ENCODE peak calls at places on chromosomes 7 and 10, in four cellular contexts. One of them, this sample, is unnamed.

GRCh38 chr7:55550010-55550409 is 22.3 kb downstream of the VOPP1 start:
- DNase-seq in HepG2: no peak
- DNase-seq in GM12878: no peak
- DNase-seq in K562: no peak
- DNase-seq in this sample: no peak

GRCh38 chr7:122883049-122883670 is 3.1 kb downstream of the CADPS2 start:
- DNase-seq in HepG2: no peak
- DNase-seq in GM12878: no peak
- DNase-seq in K562: no peak
- DNase-seq in this sample: peak

GRCh38 chr10:111344804-111345203 is 268.0 kb downstream of the ADRA2A start:
- DNase-seq in HepG2: no peak
- DNase-seq in GM12878: no peak
- DNase-seq in K562: no peak
- DNase-seq in this sample: peak

GRCh38 chr10:79608505-79609375 is 2.0 kb upstream of the SFTPA1 start:
- DNase-seq in HepG2: peak
- DNase-seq in K562: peak
- DNase-seq in GM12878: no peak
- DNase-seq in this sample: peak

GRCh38 chr7:28267012-28267411 is 86.4 kb upstream of the JAZF1 start:
- DNase-seq in GM12878: no peak
- DNase-seq in HepG2: no peak
- DNase-seq in K562: no peak
- DNase-seq in this sample: no peak

GRCh38 chr7:13117103-13117502 is 429.7 kb downstream of the ARL4A start:
- DNase-seq in GM12878: no peak
- DNase-seq in HepG2: peak
- DNase-seq in K562: no peak
- DNase-seq in this sample: peak

GRCh38 chr10:72335394-72336258 is 19.1 kb downstream of the DNAJB12 start:
- DNase-seq in HepG2: no peak
- DNase-seq in K562: no peak
- DNase-seq in GM12878: no peak
- DNase-seq in this sample: no peak

GRCh38 chr10:114605155-114605797 is 52.8 kb downstream of the ABLIM1 start:
- DNase-seq in K562: no peak
- DNase-seq in GM12878: no peak
- DNase-seq in HepG2: peak
- DNase-seq in this sample: no peak

GRCh38 chr10:19488592-19489280 is 327.5 kb upstream of the PLXDC2 start:
- DNase-seq in K562: no peak
- DNase-seq in HepG2: peak
- DNase-seq in GM12878: no peak
- DNase-seq in this sample: no peak

GRCh38 chr7:70312336-70312735 is 714.1 kb downstream of the AUTS2 start:
- DNase-seq in HepG2: no peak
- DNase-seq in K562: no peak
- DNase-seq in GM12878: no peak
- DNase-seq in this sample: no peak

GRCh38 chr7:100122067-100122466 is 2.6 kb downstream of the CNPY4 start:
- DNase-seq in GM12878: no peak
- DNase-seq in HepG2: peak
- DNase-seq in K562: peak
- DNase-seq in this sample: no peak

GRCh38 chr10:3068201-3068967 is 1.0 kb downstream of the PFKP start:
- DNase-seq in K562: peak
- DNase-seq in GM12878: no peak
- DNase-seq in HepG2: no peak
- DNase-seq in this sample: peak

GRCh38 chr10:78726171-78726570 is 342.6 kb upstream of the ZMIZ1 start:
- DNase-seq in HepG2: no peak
- DNase-seq in K562: no peak
- DNase-seq in GM12878: no peak
- DNase-seq in this sample: no peak

GRCh38 chr7:149144996-149145850 is 2.0 kb upstream of the ZNF398 start:
- DNase-seq in K562: peak
- DNase-seq in HepG2: no peak
- DNase-seq in GM12878: no peak
- DNase-seq in this sample: peak

GRCh38 chr10:34434119-34434594 is 380.9 kb downstream of the PARD3 start:
- DNase-seq in K562: peak
- DNase-seq in GM12878: no peak
- DNase-seq in HepG2: no peak
- DNase-seq in this sample: no peak

GRCh38 chr10:34432589-34432988 is 382.5 kb downstream of the PARD3 start:
- DNase-seq in GM12878: no peak
- DNase-seq in HepG2: no peak
- DNase-seq in K562: no peak
- DNase-seq in this sample: no peak

GRCh38 chr10:34430685-34431084 is 384.4 kb downstream of the PARD3 start:
- DNase-seq in K562: no peak
- DNase-seq in GM12878: no peak
- DNase-seq in HepG2: no peak
- DNase-seq in this sample: no peak

GRCh38 chr10:34437897-34438296 is 377.2 kb downstream of the PARD3 start:
- DNase-seq in HepG2: no peak
- DNase-seq in K562: peak
- DNase-seq in GM12878: no peak
- DNase-seq in this sample: no peak

DNA sequence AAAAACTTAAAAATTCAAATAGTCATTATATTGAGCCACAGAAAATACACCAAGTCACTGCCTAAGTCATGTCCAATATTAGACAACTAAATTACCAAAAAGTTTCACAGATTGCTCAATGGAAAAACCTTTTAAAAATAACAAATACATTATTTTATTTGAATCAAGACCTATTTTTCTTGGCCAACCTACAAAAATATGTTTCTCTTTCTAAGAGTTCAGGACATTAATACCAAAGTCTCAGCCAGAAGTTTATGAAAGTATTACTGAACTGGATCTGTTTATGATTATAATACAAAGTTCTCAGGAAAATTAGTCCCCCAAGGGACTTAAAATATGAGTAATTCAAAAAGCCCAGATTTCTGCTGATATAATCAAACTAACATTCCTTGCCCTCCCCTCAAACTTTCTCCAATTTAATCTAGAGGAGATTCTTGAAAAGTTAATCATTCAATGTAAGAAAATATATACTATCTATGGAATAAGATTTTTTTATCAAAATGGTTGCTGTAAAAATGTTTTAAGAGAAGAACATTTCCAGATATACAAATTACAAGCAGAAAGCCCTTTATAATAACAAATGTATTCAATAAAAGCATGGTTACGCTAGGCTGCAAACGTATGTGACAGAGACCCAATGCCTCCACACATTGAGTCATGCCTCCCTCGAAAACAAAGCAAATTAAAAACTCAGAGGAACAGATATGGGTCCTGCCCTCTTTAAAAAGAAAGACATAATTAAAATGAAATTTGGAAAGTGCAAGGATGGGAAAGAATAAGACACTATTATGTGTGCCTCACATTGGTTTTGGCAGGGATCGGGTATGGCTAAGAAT is 381.6 kb downstream of the PARD3 start:
- DNase-seq in GM12878: no peak
- DNase-seq in K562: no peak
- DNase-seq in HepG2: no peak
- DNase-seq in this sample: no peak
- TF ChIP-seq BHLHE40 in GM12878: no peak
- TF ChIP-seq BHLHE40 in K562: no peak
- TF ChIP-seq BHLHE40 in HepG2: no peak
- TF ChIP-seq BHLHE40 in this sample: no peak

GRCh38 chr7:46767071-46767470 is 814.8 kb downstream of the TNS3 start:
- DNase-seq in K562: no peak
- DNase-seq in HepG2: no peak
- DNase-seq in GM12878: no peak
- DNase-seq in this sample: no peak

GRCh38 chr7:46763348-46763747 is 818.6 kb downstream of the TNS3 start:
- DNase-seq in HepG2: no peak
- DNase-seq in K562: no peak
- DNase-seq in GM12878: no peak
- DNase-seq in this sample: no peak

GRCh38 chr7:46759711-46760480 is 822.0 kb downstream of the TNS3 start:
- DNase-seq in HepG2: no peak
- DNase-seq in GM12878: no peak
- DNase-seq in K562: no peak
- DNase-seq in this sample: no peak

DNA sequence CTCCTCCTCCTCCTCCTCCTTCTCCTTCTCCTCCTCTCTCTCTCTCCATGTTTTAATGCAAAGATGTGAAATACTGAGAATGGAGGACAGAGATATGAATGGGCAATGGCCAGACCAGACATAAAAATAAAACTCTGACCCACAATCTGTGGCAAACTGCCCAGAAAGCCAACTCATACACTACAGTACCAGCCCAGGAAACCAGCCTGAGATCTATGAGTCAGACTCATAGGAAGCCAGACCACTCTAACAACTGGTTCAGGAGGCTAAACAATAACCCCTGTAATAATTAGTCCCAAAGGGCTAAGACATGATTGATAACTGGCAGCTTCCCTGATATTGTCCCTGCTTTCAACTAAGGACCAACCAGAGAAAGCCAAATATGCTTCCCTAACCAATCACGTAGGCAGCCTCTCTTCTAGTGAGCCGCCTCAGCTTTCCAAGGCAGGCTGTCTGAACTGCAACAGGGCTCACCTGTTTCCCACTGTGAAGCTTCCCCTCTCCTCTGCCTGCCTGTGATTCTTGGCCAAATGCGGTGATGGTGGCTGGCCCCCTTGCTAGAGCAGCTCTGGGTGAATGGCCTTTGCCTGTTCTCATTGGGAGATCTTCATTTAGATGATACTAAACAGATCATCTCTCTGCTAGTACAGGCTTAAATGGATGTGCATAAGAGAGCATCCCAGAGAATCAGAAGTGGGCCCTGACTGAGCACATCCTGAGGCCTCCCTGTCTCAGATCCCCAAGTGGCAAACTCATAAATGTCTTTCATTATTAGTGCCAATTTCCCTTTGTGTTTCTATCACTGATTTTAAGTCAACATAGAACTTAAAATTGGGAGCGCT is 817.6 kb downstream of the TNS3 start:
- DNase-seq in K562: no peak
- DNase-seq in HepG2: no peak
- DNase-seq in GM12878: peak
- DNase-seq in this sample: no peak
- TF ChIP-seq FOXK2 in K562: no peak
- TF ChIP-seq FOXK2 in HepG2: no peak
- TF ChIP-seq FOXK2 in GM12878: no peak
- TF ChIP-seq FOXK2 in this sample: no peak

GRCh38 chr10:126223512-126224067 is 164.7 kb downstream of the ADAM12 start:
- DNase-seq in K562: no peak
- DNase-seq in GM12878: no peak
- DNase-seq in HepG2: no peak
- DNase-seq in this sample: no peak

GRCh38 chr10:126226988-126227761 is 161.1 kb downstream of the ADAM12 start:
- DNase-seq in GM12878: no peak
- DNase-seq in K562: no peak
- DNase-seq in HepG2: no peak
- DNase-seq in this sample: no peak

GRCh38 chr10:126224967-126225671 is 163.2 kb downstream of the ADAM12 start:
- DNase-seq in GM12878: no peak
- DNase-seq in K562: no peak
- DNase-seq in HepG2: no peak
- DNase-seq in this sample: no peak

GRCh38 chr10:126226205-126226604 is 162.1 kb downstream of the ADAM12 start:
- DNase-seq in GM12878: no peak
- DNase-seq in HepG2: no peak
- DNase-seq in K562: no peak
- DNase-seq in this sample: no peak

DNA sequence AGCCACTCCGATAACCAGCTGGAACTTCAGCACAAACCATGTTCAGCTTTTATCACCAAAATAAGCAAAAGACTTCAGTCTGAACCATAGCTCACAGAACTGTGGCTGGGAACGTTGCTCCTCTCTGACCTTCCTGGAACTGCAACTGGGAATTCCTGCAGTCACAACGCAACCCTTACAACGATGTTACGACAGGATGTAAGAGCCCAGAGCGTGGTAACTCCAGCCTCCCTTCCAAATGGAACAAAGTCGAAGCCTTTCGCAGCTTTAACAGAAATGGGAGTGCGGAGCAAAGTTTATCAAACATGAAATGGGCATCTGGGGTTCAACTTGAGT is 162.6 kb downstream of the ADAM12 start:
- DNase-seq in HepG2: no peak
- DNase-seq in GM12878: no peak
- DNase-seq in K562: no peak
- DNase-seq in this sample: no peak
- TF ChIP-seq BHLHE40 in HepG2: no peak
- TF ChIP-seq BHLHE40 in GM12878: no peak
- TF ChIP-seq BHLHE40 in K562: no peak
- TF ChIP-seq BHLHE40 in this sample: no peak

DNA sequence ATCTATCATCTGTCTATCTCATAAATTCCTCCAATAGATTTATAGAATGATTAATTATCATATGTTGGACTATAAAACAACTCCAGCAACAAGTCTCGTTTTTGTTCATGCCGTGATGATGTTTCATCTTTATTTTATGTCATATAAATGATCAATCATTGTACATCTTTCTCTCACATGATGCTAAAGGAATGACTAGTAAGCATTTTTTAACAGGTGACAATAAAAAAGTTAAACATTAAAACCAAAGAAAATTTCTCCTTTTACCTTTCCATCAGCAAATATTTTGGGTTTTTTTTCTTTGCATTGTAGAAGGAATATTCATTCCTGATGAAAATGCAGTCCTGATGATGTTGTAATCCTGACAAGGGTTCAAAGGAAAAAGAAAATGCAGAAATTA is 41.4 kb downstream of the AKR1C3 start:
- DNase-seq in GM12878: no peak
- DNase-seq in HepG2: no peak
- DNase-seq in K562: no peak
- DNase-seq in this sample: no peak
- TF ChIP-seq FOXK2 in GM12878: no peak
- TF ChIP-seq FOXK2 in HepG2: no peak
- TF ChIP-seq FOXK2 in K562: no peak
- TF ChIP-seq FOXK2 in this sample: no peak

This sample was measured in HEK293T.